ENCODE peak calls at places on chromosomes 12 and 14, in eight cellular contexts. B, Y, T, F, N, D, W and M are unnamed samples.

GRCh38 chr12:21881950-21882349 is 59.3 kb downstream of the ABCC9 start:
- DNase-seq in B (no peak), F (no peak), W (no peak), N (no peak), Y (no peak), D (peak; percentile 20), T (peak; percentile 73), M (no peak)

GRCh38 chr12:41819948-41820347 is 324.7 kb downstream of the GXYLT1 start:
- DNase-seq in Y (no peak), T (no peak), B (no peak), W (no peak), N (no peak), D (no peak), F (no peak), M (no peak)

GRCh38 chr12:22562187-22563028 is 18.1 kb upstream of the C2CD5 start:
- DNase-seq in N (no peak), T (no peak), B (no peak), D (no peak), W (no peak), Y (no peak), F (no peak), M (no peak)

GRCh38 chr12:62210422-62210821 is 49.8 kb upstream of the USP15 start:
- DNase-seq in F (peak; percentile 61), D (no peak), Y (peak; percentile 30), N (peak; percentile 33), W (peak; percentile 71), B (peak; percentile 59), T (no peak), M (no peak)

GRCh38 chr12:2332947-2333346 is 280.2 kb downstream of the CACNA1C start:
- DNase-seq in B (no peak), T (no peak), W (no peak), N (no peak), D (no peak), F (no peak), Y (no peak), M (no peak)

GRCh38 chr12:44795970-44796369 is 80.1 kb downstream of the NELL2 start:
- DNase-seq in N (no peak), W (no peak), B (no peak), Y (no peak), D (no peak), T (no peak), F (no peak), M (no peak)

GRCh38 chr14:91119556-91120311 is 5.9 kb downstream of the DGLUCY start:
- DNase-seq in B (no peak), T (peak; percentile 64), D (no peak), W (peak; percentile 24), Y (no peak), F (no peak), N (peak; percentile 33), M (no peak)

GRCh38 chr12:96211989-96212388 is 17.8 kb downstream of the ELK3 start:
- DNase-seq in Y (no peak), F (no peak), W (no peak), D (no peak), N (no peak), T (no peak), B (no peak), M (no peak)

GRCh38 chr14:93142854-93143652 is 27.3 kb upstream of the ITPK1 start:
- DNase-seq in F (no peak), B (no peak), T (no peak), N (no peak), W (no peak), D (no peak), Y (peak; percentile 2), M (no peak)

GRCh38 chr12:120358412-120359158 is 10.4 kb downstream of the MSI1 start:
- DNase-seq in T (no peak), F (no peak), W (no peak), B (peak; percentile 93), N (no peak), Y (no peak), D (no peak), M (no peak)
- TF ChIP-seq CTCF in T (no peak), F (no peak), W (peak; percentile 56), B (peak; percentile 65), N (no peak), Y (no peak), D (no peak), M (no peak)

GRCh38 chr14:22843123-22843925 is 6.9 kb downstream of the MMP14 start:
- DNase-seq in D (no peak), N (no peak), F (no peak), Y (no peak), W (no peak), T (no peak), B (no peak), M (no peak)

GRCh38 chr14:22841769-22842168 is 5.4 kb downstream of the MMP14 start:
- DNase-seq in W (no peak), N (no peak), D (no peak), Y (no peak), F (no peak), T (no peak), B (no peak), M (no peak)

GRCh38 chr14:22844221-22845102 is 8.1 kb downstream of the MMP14 start:
- DNase-seq in B (no peak), N (no peak), D (no peak), Y (no peak), T (no peak), F (no peak), W (no peak), M (no peak)

GRCh38 chr14:22841311-22841710 is 4.9 kb downstream of the MMP14 start:
- DNase-seq in F (no peak), T (no peak), W (no peak), D (no peak), Y (no peak), N (no peak), B (no peak), M (no peak)

DNA sequence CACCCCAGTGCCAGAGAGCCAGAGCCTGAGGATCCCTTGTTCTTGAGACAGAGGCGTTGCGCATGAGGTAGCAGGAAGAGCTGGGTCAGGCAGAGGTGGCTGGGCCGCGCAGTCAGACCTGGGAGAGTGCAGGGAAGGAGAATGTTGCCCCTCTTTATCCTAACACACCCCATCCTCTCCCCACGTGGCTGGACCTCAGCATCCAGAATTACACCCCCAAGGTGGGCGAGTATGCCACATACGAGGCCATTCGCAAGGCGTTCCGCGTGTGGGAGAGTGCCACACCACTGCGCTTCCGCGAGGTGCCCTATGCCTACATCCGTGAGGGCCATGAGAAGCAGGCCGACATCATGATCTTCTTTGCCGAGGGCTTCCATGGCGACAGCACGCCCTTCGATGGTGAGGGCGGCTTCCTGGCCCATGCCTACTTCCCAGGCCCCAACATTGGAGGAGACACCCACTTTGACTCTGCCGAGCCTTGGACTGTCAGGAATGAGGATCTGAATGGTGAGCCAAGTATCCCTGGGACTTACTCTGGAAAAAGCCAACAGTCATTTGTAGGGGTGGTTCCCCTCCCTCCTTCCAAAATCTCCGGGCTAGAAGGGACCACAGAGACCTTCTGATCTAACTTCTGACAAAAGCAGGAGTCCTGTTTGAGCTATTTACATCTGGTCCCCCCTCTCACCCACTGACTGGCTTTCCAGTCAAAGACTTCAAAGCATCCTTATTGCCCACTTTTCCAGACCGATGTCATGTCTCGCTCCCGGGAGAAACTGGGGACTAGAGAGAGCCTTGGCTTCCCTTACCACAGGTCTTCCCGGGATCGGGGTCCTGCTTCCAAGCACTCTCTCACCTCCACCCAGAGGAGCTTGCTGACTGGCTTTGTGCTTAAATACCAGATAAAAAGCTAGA is 6.1 kb downstream of the MMP14 start:
- DNase-seq in N (no peak), T (no peak), F (no peak), W (no peak), B (no peak), Y (no peak), D (no peak), M (no peak)
- H3K9me3 ChIP-seq in N (no peaks in the 10 kb centered on the region), T (no peaks in the 10 kb centered on the region), F (no peaks in the 10 kb centered on the region), W (no peaks in the 10 kb centered on the region), B (no peaks in the 10 kb centered on the region), Y (no peaks in the 10 kb centered on the region), D (no peaks in the 10 kb centered on the region), M (no peaks in the 10 kb centered on the region)

GRCh38 chr12:56216461-56216860 is 5.3 kb downstream of the RNF41 start:
- DNase-seq in W (no peak), F (no peak), Y (no peak), B (no peak), D (no peak), N (no peak), T (no peak), M (no peak)
- H3K36me3 ChIP-seq in W (peaks cover 50% of the 10 kb centered on the region), F (peaks cover 60% of the 10 kb centered on the region), Y (no peaks in the 10 kb centered on the region), B (peaks cover 39% of the 10 kb centered on the region), D (peaks cover 63% of the 10 kb centered on the region), N (peaks cover 45% of the 10 kb centered on the region), T (peaks cover 57% of the 10 kb centered on the region), M (peaks cover 61% of the 10 kb centered on the region)

GRCh38 chr12:32679091-32679909 is at the start of gene DNM1L:
- DNase-seq in W (peak; percentile 95), D (peak; percentile 93), B (peak; percentile 96), Y (peak; percentile 95), F (peak; percentile 99), T (peak; percentile 97), N (peak; percentile 94), M (peak; percentile 97)
- TF ChIP-seq CTCF in W (no peak), D (peak; percentile 8), B (no peak), Y (no peak), F (peak; percentile 25), T (peak; percentile 22), N (no peak), M (no peak)